ENCODE peak calls at places on chromosomes 12 and 14, in four cellular contexts. V is astrocyte of the spinal cord; R is central memory CD4-positive, alpha-beta T cell; J is H4. C is an unnamed sample.

GRCh38 chr12:4228122-4228580 is 45.4 kb upstream of the CCND2 start:
- DNase-seq in V (no peak), R (no peak), J (no peak), C (no peak)

GRCh38 chr14:100528962-100529560 is 58.2 kb downstream of the BEGAIN start:
- DNase-seq in J (peak), R (no peak), V (no peak), C (no peak)

GRCh38 chr12:103840399-103840880 is 594 bp downstream of the NT5DC3 start:
- DNase-seq in J (no peak), R (no peak), V (peak), C (peak)

GRCh38 chr14:21095430-21096205 is 2.8 kb downstream of the ZNF219 start:
- DNase-seq in R (no peak), J (no peak), V (no peak), C (no peak)

GRCh38 chr14:99327458-99328250 is 55.7 kb upstream of the BCL11B start:
- DNase-seq in J (no peak), V (no peak), R (no peak), C (no peak)

GRCh38 chr12:101891462-101891971 is 14.1 kb downstream of the DRAM1 start:
- DNase-seq in R (no peak), J (peak), V (peak), C (no peak)

GRCh38 chr14:92729632-92730358 is 18.6 kb downstream of the LGMN start:
- DNase-seq in R (no peak), J (peak), V (peak), C (no peak)

GRCh38 chr14:103788086-103788485 is 59.3 kb downstream of the PPP1R13B start:
- DNase-seq in R (no peak), J (no peak), V (no peak), C (no peak)

GRCh38 chr12:70338531-70338930 is 27.6 kb upstream of the KCNMB4 start:
- DNase-seq in R (no peak), J (no peak), V (no peak), C (no peak)

GRCh38 chr12:54581412-54581811 is 7.0 kb downstream of the PPP1R1A start:
- DNase-seq in J (no peak), V (no peak), R (no peak), C (no peak)

GRCh38 chr14:35808076-35808657 is 928 bp downstream of the RALGAPA1 start:
- DNase-seq in R (peak), J (no peak), V (peak), C (no peak)

GRCh38 chr12:32264995-32265394 is 134.4 kb upstream of the FGD4 start:
- DNase-seq in R (no peak), J (no peak), V (no peak), C (peak)

GRCh38 chr14:100321473-100322137 is 1.5 kb upstream of the SLC25A47 start:
- DNase-seq in R (no peak), V (no peak), J (no peak), C (no peak)

GRCh38 chr14:74875941-74876913 is at the start of gene PROX2:
- DNase-seq in V (no peak), J (no peak), R (no peak), C (no peak)

GRCh38 chr14:74364271-74364880 is 16.1 kb downstream of the VRTN start:
- DNase-seq in R (no peak), V (no peak), J (no peak), C (no peak)

GRCh38 chr14:50669441-50669986 is 1.4 kb upstream of the SAV1 start:
- DNase-seq in V (no peak), J (no peak), R (no peak), C (no peak)

GRCh38 chr14:90483551-90483950 is 86.7 kb downstream of the CALM1 start:
- DNase-seq in R (peak), J (no peak), V (no peak), C (no peak)

GRCh38 chr12:5748027-5748426 is 197.0 kb downstream of the ANO2 start:
- DNase-seq in R (no peak), J (no peak), V (no peak), C (no peak)

GRCh38 chr12:93403988-93404803 is 26.5 kb downstream of the NUDT4 start:
- DNase-seq in V (no peak), J (no peak), R (no peak), C (no peak)

GRCh38 chr12:130846386-130846785 is 7.3 kb upstream of the STX2 start:
- DNase-seq in R (no peak), V (no peak), J (no peak), C (no peak)

GRCh38 chr12:108457006-108457733 is 57.9 kb upstream of the FICD start:
- DNase-seq in R (peak), V (peak), J (peak), C (peak)

GRCh38 chr14:99325591-99325990 is 53.6 kb upstream of the BCL11B start:
- DNase-seq in J (no peak), V (no peak), R (no peak), C (no peak)

GRCh38 chr14:105171004-105171673 is 2.6 kb upstream of the JAG2 start:
- DNase-seq in R (no peak), J (no peak), V (no peak), C (no peak)

GRCh38 chr12:42584539-42585174 is 4.9 kb downstream of the PRICKLE1 start:
- DNase-seq in R (no peak), J (no peak), V (peak), C (no peak)

GRCh38 chr14:44736326-44736725 is 225.4 kb downstream of the KLHL28 start:
- DNase-seq in J (no peak), R (no peak), V (no peak), C (no peak)

GRCh38 chr12:115597157-115597712 is 680.3 kb downstream of the MED13L start:
- DNase-seq in J (peak), V (peak), R (no peak), C (no peak)

GRCh38 chr14:104116544-104117340 is 21.6 kb upstream of the KIF26A start:
- DNase-seq in J (no peak), R (no peak), V (no peak), C (no peak)

GRCh38 chr12:27193854-27194544 is 50.1 kb upstream of the STK38L start:
- DNase-seq in V (peak), J (peak), R (no peak), C (no peak)

GRCh38 chr12:124555168-124555928 is 12.1 kb downstream of the NCOR2 start:
- DNase-seq in R (no peak), J (no peak), V (no peak), C (no peak)

GRCh38 chr12:94500831-94501567 is 41.3 kb upstream of the CEP83 start:
- DNase-seq in R (no peak), V (no peak), J (no peak), C (no peak)

GRCh38 chr12:3214508-3215365 is 137.6 kb downstream of the TSPAN9 start:
- DNase-seq in V (no peak), J (no peak), R (no peak), C (no peak)

GRCh38 chr14:95038521-95039250 is 118.6 kb downstream of the DICER1 start:
- DNase-seq in R (no peak), V (no peak), J (no peak), C (no peak)

GRCh38 chr12:106955377-106956047 is at the start of gene TMEM263:
- DNase-seq in J (peak), V (peak), R (peak), C (peak)

GRCh38 chr12:25020621-25021243 is 71.8 kb upstream of the BCAT1 start:
- DNase-seq in V (no peak), J (no peak), R (no peak), C (peak)

GRCh38 chr12:65595016-65595560 is 229.2 kb upstream of the HMGA2 start:
- DNase-seq in R (no peak), J (no peak), V (no peak), C (no peak)

GRCh38 chr12:20214286-20214685 is 154.1 kb upstream of the PDE3A start:
- DNase-seq in R (no peak), V (peak), J (peak), C (no peak)

GRCh38 chr14:61488417-61488816 is 167.0 kb downstream of the PRKCH start:
- DNase-seq in J (no peak), V (no peak), R (no peak), C (no peak)

GRCh38 chr14:68085742-68086141 is 266.2 kb downstream of the RAD51B start:
- DNase-seq in V (no peak), R (no peak), J (no peak), C (no peak)